ENCODE peak calls at places on chromosome 7, in eight cellular contexts. One of them, this sample, is unnamed.

GRCh38 chr7:3916146-3916545 is 615.1 kb downstream of the SDK1 start:
- DNase-seq in neuronal stem cell: no peak
- DNase-seq in ACHN: no peak
- DNase-seq in WERI-Rb-1: no peak
- DNase-seq in NCI-H446: no peak
- DNase-seq in EL: no peak
- DNase-seq in ovary: no peak
- DNase-seq in GM04504: no peak
- DNase-seq in this sample: no peak

GRCh38 chr7:48084727-48085432 is 4.2 kb upstream of the UPP1 start:
- DNase-seq in ovary: peak
- DNase-seq in EL: peak
- DNase-seq in neuronal stem cell: no peak
- DNase-seq in WERI-Rb-1: no peak
- DNase-seq in ACHN: peak
- DNase-seq in NCI-H446: no peak
- DNase-seq in GM04504: peak
- DNase-seq in this sample: no peak

GRCh38 chr7:134686782-134687181 is 40.1 kb downstream of the BPGM start:
- DNase-seq in WERI-Rb-1: no peak
- DNase-seq in neuronal stem cell: no peak
- DNase-seq in GM04504: no peak
- DNase-seq in EL: peak
- DNase-seq in ovary: no peak
- DNase-seq in NCI-H446: no peak
- DNase-seq in ACHN: peak
- DNase-seq in this sample: peak

GRCh38 chr7:73966062-73966940 is 61.7 kb upstream of the ELN start:
- DNase-seq in ovary: no peak
- DNase-seq in WERI-Rb-1: no peak
- DNase-seq in ACHN: no peak
- DNase-seq in NCI-H446: no peak
- DNase-seq in neuronal stem cell: no peak
- DNase-seq in GM04504: no peak
- DNase-seq in EL: no peak
- DNase-seq in this sample: no peak

GRCh38 chr7:100678291-100678984 is 4.9 kb downstream of the GNB2 start:
- DNase-seq in neuronal stem cell: no peak
- DNase-seq in ACHN: no peak
- DNase-seq in GM04504: no peak
- DNase-seq in ovary: peak
- DNase-seq in WERI-Rb-1: no peak
- DNase-seq in NCI-H446: no peak
- DNase-seq in EL: no peak
- DNase-seq in this sample: no peak

GRCh38 chr7:43648725-43649406 is 66.0 kb downstream of the STK17A start:
- DNase-seq in ovary: no peak
- DNase-seq in GM04504: peak
- DNase-seq in ACHN: peak
- DNase-seq in neuronal stem cell: no peak
- DNase-seq in NCI-H446: no peak
- DNase-seq in EL: peak
- DNase-seq in WERI-Rb-1: no peak
- DNase-seq in this sample: no peak

GRCh38 chr7:16960566-16960965 is 78.8 kb upstream of the AGR3 start:
- DNase-seq in NCI-H446: no peak
- DNase-seq in ovary: no peak
- DNase-seq in WERI-Rb-1: no peak
- DNase-seq in ACHN: no peak
- DNase-seq in EL: peak
- DNase-seq in neuronal stem cell: no peak
- DNase-seq in GM04504: no peak
- DNase-seq in this sample: no peak

GRCh38 chr7:101924171-101924570 is 106.7 kb downstream of the CUX1 start:
- DNase-seq in EL: peak
- DNase-seq in NCI-H446: no peak
- DNase-seq in WERI-Rb-1: no peak
- DNase-seq in ACHN: no peak
- DNase-seq in ovary: no peak
- DNase-seq in GM04504: peak
- DNase-seq in neuronal stem cell: no peak
- DNase-seq in this sample: no peak

GRCh38 chr7:136528329-136528728 is 340.1 kb upstream of the CHRM2 start:
- DNase-seq in GM04504: peak
- DNase-seq in neuronal stem cell: no peak
- DNase-seq in NCI-H446: no peak
- DNase-seq in ovary: no peak
- DNase-seq in EL: peak
- DNase-seq in ACHN: peak
- DNase-seq in WERI-Rb-1: no peak
- DNase-seq in this sample: no peak

GRCh38 chr7:92626281-92626846 is 36.2 kb upstream of the FAM133B start:
- DNase-seq in EL: no peak
- DNase-seq in WERI-Rb-1: no peak
- DNase-seq in NCI-H446: no peak
- DNase-seq in GM04504: no peak
- DNase-seq in neuronal stem cell: no peak
- DNase-seq in ACHN: no peak
- DNase-seq in ovary: no peak
- DNase-seq in this sample: no peak

GRCh38 chr7:73683056-73683915 is at the start of the genes BUD23 and DNAJC30:
- DNase-seq in ovary: peak
- DNase-seq in GM04504: peak
- DNase-seq in WERI-Rb-1: peak
- DNase-seq in NCI-H446: peak
- DNase-seq in EL: peak
- DNase-seq in neuronal stem cell: peak
- DNase-seq in ACHN: peak
- DNase-seq in this sample: peak

GRCh38 chr7:139523199-139523941 is at the start of gene CLEC2L:
- DNase-seq in neuronal stem cell: no peak
- DNase-seq in ovary: no peak
- DNase-seq in GM04504: no peak
- DNase-seq in ACHN: peak
- DNase-seq in WERI-Rb-1: no peak
- DNase-seq in NCI-H446: no peak
- DNase-seq in EL: peak
- DNase-seq in this sample: peak

GRCh38 chr7:45086348-45087065 is 2.3 kb downstream of the NACAD start:
- DNase-seq in EL: no peak
- DNase-seq in WERI-Rb-1: no peak
- DNase-seq in NCI-H446: no peak
- DNase-seq in neuronal stem cell: no peak
- DNase-seq in ACHN: no peak
- DNase-seq in GM04504: no peak
- DNase-seq in ovary: no peak
- DNase-seq in this sample: no peak

GRCh38 chr7:36037121-36037662 is 115.9 kb upstream of the EEPD1 start:
- DNase-seq in ACHN: no peak
- DNase-seq in neuronal stem cell: no peak
- DNase-seq in WERI-Rb-1: no peak
- DNase-seq in EL: peak
- DNase-seq in ovary: no peak
- DNase-seq in GM04504: peak
- DNase-seq in NCI-H446: peak
- DNase-seq in this sample: peak

GRCh38 chr7:128235469-128235868 is 5.6 kb upstream of the LEP start:
- DNase-seq in NCI-H446: peak
- DNase-seq in ovary: no peak
- DNase-seq in ACHN: no peak
- DNase-seq in WERI-Rb-1: no peak
- DNase-seq in GM04504: no peak
- DNase-seq in EL: no peak
- DNase-seq in neuronal stem cell: no peak
- DNase-seq in this sample: no peak

GRCh38 chr7:156842740-156843140 is 50.2 kb downstream of the LMBR1 start:
- DNase-seq in ovary: no peak
- DNase-seq in EL: no peak
- DNase-seq in ACHN: no peak
- DNase-seq in NCI-H446: no peak
- DNase-seq in GM04504: no peak
- DNase-seq in neuronal stem cell: no peak
- DNase-seq in WERI-Rb-1: no peak
- DNase-seq in this sample: no peak